ENCODE peak calls at places on chromosomes 11 and 22, in eight cellular contexts. U, G, R, O, X, Q, A and W are unnamed samples. For H3K4me1, the result is how much of the 10 kb centered on the place peaks cover.

GRCh38 chr11:64745219-64745522 is 1.2 kb upstream of the RASGRP2 start:
- DNase-seq in U (no peak), G (peak), R (no peak), O (peak), X (peak), Q (peak), A (peak), W (peak)

GRCh38 chr11:73173755-73174494 is 31.8 kb upstream of the FCHSD2 start:
- DNase-seq in U (no peak), G (peak), R (no peak), O (peak), X (peak), Q (peak), A (peak), W (peak)

GRCh38 chr11:67505605-67506396 is 638 bp upstream of the PITPNM1 start:
- DNase-seq in U (peak), G (peak), R (peak), O (peak), X (peak), Q (peak), A (peak), W (peak)

GRCh38 chr11:35617687-35618496 is at the start of gene FJX1:
- DNase-seq in U (peak), G (peak), R (peak), O (peak), X (peak), Q (peak), A (peak), W (peak)

GRCh38 chr11:104254347-104254746 is 90.4 kb upstream of the PDGFD start:
- DNase-seq in U (no peak), G (no peak), R (peak), O (no peak), X (no peak), Q (no peak), A (peak), W (no peak)

GRCh38 chr11:47765086-47765485 is 2.1 kb downstream of the FNBP4 start:
- DNase-seq in U (no peak), G (no peak), R (no peak), O (no peak), X (no peak), Q (no peak), A (no peak), W (no peak)

GRCh38 chr11:28343304-28344233 is 235.4 kb downstream of the METTL15 start:
- DNase-seq in U (peak), G (no peak), R (peak), O (no peak), X (no peak), Q (no peak), A (peak), W (no peak)

GRCh38 chr11:27423125-27423524 is 49.5 kb downstream of the LGR4 start:
- DNase-seq in U (peak), G (no peak), R (no peak), O (no peak), X (peak), Q (peak), A (peak), W (peak)

GRCh38 chr11:119365071-119365591 is 16.4 kb downstream of the USP2 start:
- DNase-seq in U (no peak), G (no peak), R (no peak), O (peak), X (no peak), Q (no peak), A (no peak), W (no peak)

GRCh38 chr11:82682003-82682751 is 51.5 kb downstream of the FAM181B start:
- DNase-seq in U (peak), G (no peak), R (peak), O (no peak), X (no peak), Q (peak), A (peak), W (no peak)

GRCh38 chr11:45062974-45063635 is 83.3 kb upstream of the PRDM11 start:
- DNase-seq in U (no peak), G (no peak), R (peak), O (no peak), X (no peak), Q (no peak), A (no peak), W (no peak)

GRCh38 chr22:49780281-49780991 is 47.2 kb downstream of the BRD1 start:
- DNase-seq in U (no peak), G (no peak), R (no peak), O (no peak), X (no peak), Q (no peak), A (no peak), W (no peak)

GRCh38 chr11:19398273-19398672 is 157.5 kb upstream of the E2F8 start:
- DNase-seq in U (no peak), G (no peak), R (no peak), O (no peak), X (no peak), Q (no peak), A (peak), W (no peak)

GRCh38 chr22:45994516-45995404 is 17.8 kb upstream of the WNT7B start:
- DNase-seq in U (no peak), G (peak), R (peak), O (peak), X (peak), Q (peak), A (peak), W (peak)

GRCh38 chr11:63951779-63952536 is 13.2 kb downstream of the NAA40 start:
- DNase-seq in U (peak), G (no peak), R (no peak), O (no peak), X (no peak), Q (no peak), A (no peak), W (no peak)

GRCh38 chr11:121100943-121101342 is at the start of gene TECTA:
- DNase-seq in U (no peak), G (no peak), R (no peak), O (no peak), X (no peak), Q (no peak), A (no peak), W (no peak)

GRCh38 chr11:119421941-119422504 is 949 bp downstream of the THY1 start:
- DNase-seq in U (no peak), G (peak), R (no peak), O (no peak), X (no peak), Q (no peak), A (no peak), W (no peak)

GRCh38 chr11:125273519-125274000 is 109.0 kb downstream of the PKNOX2 start:
- DNase-seq in U (no peak), G (no peak), R (no peak), O (no peak), X (no peak), Q (no peak), A (no peak), W (no peak)

DNA sequence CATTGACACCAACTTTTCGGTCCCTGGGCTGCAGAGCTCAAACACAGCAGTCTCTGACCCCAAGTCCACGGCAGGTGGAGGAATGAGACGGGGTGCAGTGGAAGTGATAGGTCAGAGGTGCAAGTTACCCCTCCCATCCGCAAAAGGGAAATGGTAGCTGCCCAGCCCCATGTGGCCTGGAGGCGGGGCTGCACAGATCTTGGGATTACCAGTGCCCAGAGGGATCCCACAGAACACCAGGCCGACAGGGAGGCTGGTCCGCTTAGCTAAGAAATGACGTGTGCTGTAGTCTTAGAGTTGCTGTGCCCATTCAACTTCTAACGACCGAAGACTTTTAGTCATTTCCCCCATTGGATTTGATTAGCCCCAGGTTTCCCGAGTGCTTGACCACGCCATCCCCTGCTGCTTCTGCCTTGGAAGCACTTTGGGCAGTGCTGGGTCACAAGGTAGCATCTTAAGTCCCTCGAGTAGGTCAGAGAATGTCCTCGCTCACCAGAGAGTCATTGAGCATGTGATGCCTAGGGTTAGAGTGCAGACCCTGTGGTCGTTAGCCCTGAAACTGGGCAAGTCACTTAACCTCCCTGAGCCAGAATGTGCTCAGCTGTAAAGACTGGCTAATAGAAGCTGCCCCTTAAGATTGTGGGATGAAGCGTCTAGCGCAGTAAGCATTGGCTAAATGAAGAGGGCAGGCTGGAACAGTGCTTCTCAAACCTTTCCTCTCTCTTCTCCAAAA is 4.3 kb downstream of the PTGDR2 start:
- DNase-seq in U (no peak), G (no peak), R (no peak), O (no peak), X (no peak), Q (no peak), A (no peak), W (no peak)
- H3K27ac ChIP-seq in U (no peak), G (no peak), R (no peak), O (no peak), X (no peak), Q (peak), A (no peak), W (no peak)

GRCh38 chr11:69301491-69302401 is 7.8 kb downstream of the MYEOV start:
- DNase-seq in U (peak), G (peak), R (peak), O (no peak), X (no peak), Q (peak), A (no peak), W (no peak)
- H3K4me1 ChIP-seq in U (under half), G (under half), R (half or more), O (half or more), X (half or more), Q (under half), A (under half), W (half or more)

GRCh38 chr11:65870706-65871681 is 1.6 kb downstream of the EFEMP2 start:
- DNase-seq in U (no peak), G (peak), R (no peak), O (peak), X (peak), Q (no peak), A (no peak), W (no peak)

GRCh38 chr11:65870307-65870658 is 2.3 kb downstream of the EFEMP2 start:
- DNase-seq in U (no peak), G (peak), R (no peak), O (peak), X (no peak), Q (no peak), A (no peak), W (no peak)

GRCh38 chr11:65873280-65874156 is 918 bp upstream of the EFEMP2 start:
- DNase-seq in U (peak), G (peak), R (peak), O (peak), X (peak), Q (peak), A (peak), W (peak)

GRCh38 chr11:65871811-65872548 is 620 bp downstream of the EFEMP2 start:
- DNase-seq in U (no peak), G (peak), R (no peak), O (no peak), X (no peak), Q (no peak), A (no peak), W (no peak)

GRCh38 chr11:65872555-65873279 is at the start of gene EFEMP2:
- DNase-seq in U (no peak), G (peak), R (no peak), O (peak), X (peak), Q (no peak), A (peak), W (no peak)
- H3K27ac ChIP-seq in U (peak), G (peak), R (no peak), O (peak), X (peak), Q (peak), A (peak), W (peak)

DNA sequence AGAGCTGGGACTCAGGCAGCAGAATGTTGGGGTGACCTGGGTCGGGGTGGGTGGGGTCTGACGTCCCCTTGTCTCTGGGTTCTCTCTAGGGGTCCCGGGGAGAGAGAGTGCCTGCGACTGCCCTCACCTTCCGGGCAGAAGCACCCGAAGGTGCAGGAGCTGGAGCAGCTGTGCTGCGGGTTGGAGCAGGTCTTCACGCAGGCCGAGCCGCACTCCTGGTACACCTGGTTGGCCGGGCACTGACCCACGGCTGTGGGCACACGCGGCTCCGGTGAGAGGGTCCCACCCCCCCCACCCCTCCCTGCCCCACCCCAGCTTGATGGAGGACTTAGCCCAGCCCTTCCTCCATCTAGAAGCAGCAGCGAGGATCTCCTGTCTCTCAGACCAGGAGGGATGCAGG is 6.4 kb downstream of the MUC6 start:
- DNase-seq in U (no peak), G (no peak), R (no peak), O (no peak), X (no peak), Q (no peak), A (no peak), W (no peak)
- H3K4me1 ChIP-seq in U (under half), G (under half), R (under half), O (under half), X (under half), Q (under half), A (under half), W (under half)

DNA sequence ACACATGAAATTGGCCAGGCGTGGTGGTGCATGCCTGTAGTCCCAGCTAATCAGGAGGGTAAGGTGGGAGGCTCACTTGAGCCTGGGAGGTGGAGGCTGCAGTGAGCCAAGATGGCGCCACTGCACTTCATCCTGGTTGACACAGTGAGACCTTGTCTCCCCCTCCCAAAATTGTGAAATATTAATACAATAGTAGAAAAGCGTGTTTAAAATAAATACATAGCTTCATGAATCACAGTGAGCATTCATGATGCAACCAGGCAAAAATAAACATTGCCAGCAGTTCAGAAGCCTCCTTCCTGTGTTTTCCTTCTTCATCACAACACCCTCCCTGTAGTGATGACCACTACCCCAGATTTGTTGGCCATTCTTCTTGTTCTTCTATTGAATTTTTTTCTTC is 4.3 kb upstream of the TEAD1 start:
- DNase-seq in U (no peak), G (no peak), R (peak), O (no peak), X (no peak), Q (no peak), A (no peak), W (no peak)
- H3K27ac ChIP-seq in U (no peak), G (no peak), R (peak), O (no peak), X (no peak), Q (no peak), A (no peak), W (no peak)

GRCh38 chr22:36377022-36377631 is 10.6 kb downstream of the MYH9 start:
- DNase-seq in U (no peak), G (no peak), R (no peak), O (no peak), X (no peak), Q (no peak), A (no peak), W (no peak)

GRCh38 chr22:36376265-36376664 is 11.5 kb downstream of the MYH9 start:
- DNase-seq in U (no peak), G (no peak), R (no peak), O (no peak), X (no peak), Q (no peak), A (no peak), W (no peak)

GRCh38 chr22:36379593-36380361 is 8.0 kb downstream of the MYH9 start:
- DNase-seq in U (no peak), G (peak), R (peak), O (peak), X (no peak), Q (no peak), A (no peak), W (no peak)

GRCh38 chr22:36375071-36375980 is 12.4 kb downstream of the MYH9 start:
- DNase-seq in U (no peak), G (peak), R (no peak), O (no peak), X (no peak), Q (no peak), A (no peak), W (no peak)

GRCh38 chr22:36378080-36378788 is 9.5 kb downstream of the MYH9 start:
- DNase-seq in U (no peak), G (no peak), R (no peak), O (no peak), X (no peak), Q (no peak), A (no peak), W (no peak)
- H3K4me1 ChIP-seq in U (half or more), G (under half), R (under half), O (half or more), X (half or more), Q (half or more), A (half or more), W (half or more)

GRCh38 chr11:11570823-11571222 is 51.0 kb downstream of the GALNT18 start:
- DNase-seq in U (no peak), G (no peak), R (no peak), O (no peak), X (no peak), Q (no peak), A (no peak), W (no peak)
- H3K27ac ChIP-seq in U (no peak), G (no peak), R (no peak), O (no peak), X (peak), Q (no peak), A (no peak), W (peak)